ENCODE peak calls at places on chromosomes 4 and X, in five cellular contexts. A is fibroblast of the aortic adventitia, T is brain microvascular endothelial cell, K is glutamatergic neuron, U is foreskin fibroblast. N is an unnamed sample.

GRCh38 chr4:150007512-150007911 is 70.7 kb upstream of the DCLK2 start:
- DNase-seq in K (no peak), T (peak; percentile 87), U (peak; percentile 46), A (no peak), N (no peak)

GRCh38 chr4:76963136-76963477 is 13.6 kb downstream of the SEPTIN11 start:
- DNase-seq in A (peak; percentile 58), K (no peak), T (no peak), U (no peak), N (peak; percentile 31)

GRCh38 chrX:140480765-140481164 is 24.1 kb downstream of the SOX3 start:
- DNase-seq in T (peak; percentile 3), A (no peak), U (no peak), K (no peak), N (peak; percentile 41)

GRCh38 chr4:65665951-65666523 is 4.3 kb downstream of the EPHA5 start:
- DNase-seq in K (no peak), U (no peak), T (no peak), A (no peak), N (peak; percentile 41)

GRCh38 chr4:46081211-46081610 is 42.6 kb downstream of the GABRG1 start:
- DNase-seq in A (no peak), K (no peak), U (no peak), T (no peak), N (no peak)

GRCh38 chr4:36322921-36323354 is 41.5 kb downstream of the DTHD1 start:
- DNase-seq in U (no peak), K (no peak), A (no peak), T (no peak), N (no peak)

GRCh38 chr4:98199247-98199646 is 56.0 kb upstream of the STPG2 start:
- DNase-seq in K (no peak), A (no peak), U (no peak), T (no peak), N (no peak)

GRCh38 chr4:74096265-74096980 is 2.6 kb downstream of the CXCL2 start:
- DNase-seq in U (no peak), T (peak; percentile 3), A (peak; percentile 67), K (no peak), N (peak; percentile 40)

GRCh38 chr4:65344278-65344825 is 325.9 kb downstream of the EPHA5 start:
- DNase-seq in K (no peak), T (no peak), U (no peak), A (peak; percentile 37), N (no peak)

GRCh38 chr4:1504786-1505500 is 98.7 kb upstream of the NKX1-1 start:
- DNase-seq in A (no peak), K (no peak), U (no peak), T (no peak), N (no peak)

GRCh38 chr4:112251044-112251632 is 19.6 kb downstream of the AP1AR start:
- DNase-seq in A (no peak), T (no peak), U (no peak), K (no peak), N (no peak)

GRCh38 chr4:60506061-60506460 is 694.1 kb upstream of the ADGRL3 start:
- DNase-seq in T (no peak), U (no peak), A (no peak), K (no peak), N (no peak)

GRCh38 chr4:3440979-3441500 is 728 bp upstream of the HGFAC start:
- DNase-seq in T (no peak), U (peak; percentile 34), K (peak; percentile 36), A (peak; percentile 4), N (peak; percentile 59)

GRCh38 chr4:173208420-173208819 is 39.8 kb downstream of the GALNT7 start:
- DNase-seq in U (no peak), A (no peak), T (no peak), K (no peak), N (no peak)

GRCh38 chr4:30714408-30715031 is 5.6 kb upstream of the PCDH7 start:
- DNase-seq in K (peak; percentile 68), U (no peak), T (peak; percentile 48), A (peak; percentile 78), N (peak; percentile 77)

GRCh38 chr4:6177587-6178197 is 22.7 kb downstream of the JAKMIP1 start:
- DNase-seq in U (no peak), K (no peak), A (no peak), T (no peak), N (no peak)

GRCh38 chr4:174427562-174428140 is 94.6 kb downstream of the HPGD start:
- DNase-seq in A (no peak), K (no peak), U (no peak), T (no peak), N (peak; percentile 81)

GRCh38 chr4:152101546-152102183 is 340.9 kb upstream of the GATB start:
- DNase-seq in K (no peak), A (no peak), U (no peak), T (no peak), N (no peak)

GRCh38 chrX:43557792-43558191 is 98.3 kb upstream of the MAOA start:
- DNase-seq in T (peak; percentile 49), K (peak; percentile 61), A (peak; percentile 67), U (peak; percentile 20), N (peak; percentile 67)

GRCh38 chr4:151329217-151330007 is 4.0 kb upstream of the SH3D19 start:
- DNase-seq in A (peak; percentile 26), K (no peak), U (peak; percentile 29), T (no peak), N (no peak)

GRCh38 chr4:87839309-87839946 is 6.7 kb downstream of the MEPE start:
- DNase-seq in K (peak; percentile 22), A (peak; percentile 61), T (peak; percentile 34), U (peak; percentile 20), N (peak; percentile 49)

GRCh38 chrX:69298466-69299140 is 133.3 kb upstream of the PJA1 start:
- DNase-seq in T (no peak), K (no peak), U (no peak), A (peak; percentile 16), N (peak; percentile 11)

GRCh38 chr4:87121332-87122065 is 98.9 kb downstream of the KLHL8 start:
- DNase-seq in A (peak; percentile 61), U (no peak), K (no peak), T (no peak), N (peak; percentile 94)

GRCh38 chr4:64781737-64782326 is 372.6 kb upstream of the TECRL start:
- DNase-seq in U (no peak), K (no peak), A (peak; percentile 52), T (peak; percentile 26), N (peak; percentile 57)

GRCh38 chr4:74449571-74450297 is 4.8 kb downstream of the AREG start:
- DNase-seq in A (no peak), K (no peak), U (no peak), T (peak; percentile 23), N (peak; percentile 54)

GRCh38 chr4:101693842-101694398 is 96.6 kb upstream of the BANK1 start:
- DNase-seq in U (no peak), T (no peak), A (no peak), K (no peak), N (peak; percentile 33)

GRCh38 chr4:3174371-3175338 is 74.3 kb upstream of the MSANTD1 start:
- DNase-seq in K (no peak), A (no peak), T (no peak), U (no peak), N (no peak)

GRCh38 chr4:113404846-113405245 is 355.4 kb downstream of the ANK2 start:
- DNase-seq in K (no peak), T (no peak), U (no peak), A (peak; percentile 56), N (no peak)

GRCh38 chr4:16530688-16531635 is 304.7 kb upstream of the TAPT1 start:
- DNase-seq in A (peak; percentile 85), T (peak; percentile 12), U (no peak), K (no peak), N (no peak)

GRCh38 chr4:1226598-1226997 is 22.3 kb downstream of the CTBP1 start:
- DNase-seq in K (no peak), U (no peak), A (no peak), T (no peak), N (no peak)

GRCh38 chr4:860561-860960 is 34.6 kb upstream of the CPLX1 start:
- DNase-seq in A (no peak), T (no peak), U (no peak), K (peak; percentile 6), N (no peak)

GRCh38 chrX:153423652-153424051 is 12.4 kb downstream of the ZFP92 start:
- DNase-seq in T (no peak), K (no peak), U (no peak), A (peak; percentile 2), N (peak; percentile 20)

DNA sequence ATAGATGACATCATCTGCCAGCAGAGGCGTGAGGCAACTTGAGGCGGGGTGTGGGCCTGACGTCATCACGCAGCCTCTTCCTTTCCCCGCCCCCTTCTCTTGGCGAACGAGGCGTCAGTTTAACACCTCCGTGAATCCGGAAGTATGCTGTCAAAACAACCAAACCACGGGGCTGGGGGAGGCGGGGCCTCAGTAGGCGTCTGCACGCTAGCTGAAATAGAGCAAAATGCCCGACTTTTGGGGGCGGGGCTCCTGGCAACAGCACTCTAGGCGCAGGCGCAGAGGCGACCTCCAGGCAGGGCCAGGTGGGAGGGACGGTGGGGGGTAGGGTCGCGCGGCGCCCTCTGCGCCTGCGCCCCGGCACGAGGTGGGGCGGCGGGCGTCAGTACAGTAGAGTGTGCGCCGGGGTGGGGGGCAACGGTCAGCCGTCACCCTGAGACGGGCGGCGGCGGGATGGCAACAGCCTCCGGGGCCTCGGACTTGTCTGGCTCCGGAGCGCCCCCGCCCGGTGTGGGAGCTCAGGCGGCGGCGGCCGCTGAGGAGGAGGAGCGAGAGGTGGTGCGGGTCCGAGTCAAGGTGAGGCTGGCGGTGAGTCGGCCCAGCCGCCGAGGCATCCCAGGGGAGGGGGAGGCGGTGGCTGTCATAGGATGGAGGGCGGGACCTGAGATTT is at the start of gene TBC1D25:
- DNase-seq in U (peak; percentile 94), K (peak; percentile 95), A (peak; percentile 97), T (peak; percentile 96), N (peak; percentile 96)
- TF ChIP-seq CTCF in U (peak; percentile 28), K (no peak), A (peak; percentile 33), T (peak; percentile 49), N (peak; percentile 42)

DNA sequence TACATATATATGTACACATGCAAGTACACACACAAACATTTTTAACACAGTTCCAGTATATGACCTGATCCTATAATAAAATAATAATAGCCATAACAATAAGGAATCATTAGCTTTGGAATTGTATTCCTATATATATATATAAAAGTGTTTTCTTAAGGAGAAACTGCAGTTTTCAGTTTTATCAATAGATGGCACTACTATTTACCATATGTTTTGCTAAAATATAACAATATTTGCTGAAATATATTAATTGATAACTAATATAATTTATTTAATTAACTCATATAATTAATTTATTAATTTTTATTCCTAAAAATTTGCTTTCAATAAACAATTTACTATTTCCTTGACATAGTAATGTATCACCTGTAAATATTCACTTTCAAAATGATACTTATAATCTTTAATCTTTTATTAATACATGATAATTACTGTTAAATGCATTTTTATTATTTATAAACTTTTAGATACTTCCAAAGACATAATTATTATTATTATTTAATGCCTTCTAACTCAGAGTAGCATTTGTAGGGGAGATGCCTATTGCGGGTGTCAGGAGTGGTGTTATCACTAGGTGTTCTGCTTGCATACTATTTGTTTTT is 599.5 kb downstream of the FSTL5 start:
- DNase-seq in U (no peak), A (no peak), K (no peak), T (no peak), N (peak; percentile 17)
- TF ChIP-seq CTCF in U (no peak), A (no peak), K (peak; percentile 29), T (peak; percentile 10), N (peak; percentile 38)

GRCh38 chr4:82833696-82834313 is 35.2 kb upstream of the SCD5 start:
- DNase-seq in A (peak; percentile 82), K (no peak), U (peak; percentile 70), T (peak; percentile 85), N (peak; percentile 24)
- TF ChIP-seq CTCF in A (peak; percentile 34), K (no peak), U (no peak), T (peak; percentile 36), N (no peak)

GRCh38 chr4:189124149-189124758 is 816.4 kb upstream of the FRG1 start:
- DNase-seq in T (peak; percentile 54), K (peak; percentile 65), A (no peak), U (peak; percentile 21), N (peak; percentile 47)
- TF ChIP-seq CTCF in T (peak; percentile 87), K (peak; percentile 46), A (peak; percentile 9), U (peak; percentile 88), N (peak; percentile 71)